ENCODE peak calls at places on chromosomes 6 and 20, in ten cellular contexts. One of them, this sample, is unnamed.

GRCh38 chr20:62849431-62849830 is 12.2 kb downstream of the TCFL5 start:
- DNase-seq in GM19239: no peak
- DNase-seq in PC-3: no peak
- DNase-seq in GM13977: no peak
- DNase-seq in NCI-H345: no peak
- DNase-seq in nephron progenitor cell: no peak
- DNase-seq in A549: no peak
- DNase-seq in activated CD4-positive, alpha-beta T cell treated with anti-CD3 and anti-CD28 coated beads for 24 hours: no peak
- DNase-seq in activated naive CD4-positive, alpha-beta T cell treated with Interleukin-2 at 50 U/mL for 16 hours: no peak
- DNase-seq in cardiac fibroblast: no peak
- DNase-seq in this sample: no peak

GRCh38 chr6:13729891-13730290 is 18.3 kb upstream of the RANBP9 start:
- DNase-seq in GM19239: no peak
- DNase-seq in PC-3: peak; percentile 66
- DNase-seq in GM13977: no peak
- DNase-seq in NCI-H345: no peak
- DNase-seq in nephron progenitor cell: no peak
- DNase-seq in A549: no peak
- DNase-seq in activated CD4-positive, alpha-beta T cell treated with anti-CD3 and anti-CD28 coated beads for 24 hours: no peak
- DNase-seq in activated naive CD4-positive, alpha-beta T cell treated with Interleukin-2 at 50 U/mL for 16 hours: no peak
- DNase-seq in cardiac fibroblast: peak; percentile 41
- DNase-seq in this sample: no peak

GRCh38 chr6:6678185-6678671 is 89.7 kb downstream of the LY86 start:
- DNase-seq in GM19239: no peak
- DNase-seq in PC-3: peak; percentile 70
- DNase-seq in GM13977: no peak
- DNase-seq in NCI-H345: peak; percentile 33
- DNase-seq in nephron progenitor cell: no peak
- DNase-seq in A549: peak; percentile 32
- DNase-seq in activated CD4-positive, alpha-beta T cell treated with anti-CD3 and anti-CD28 coated beads for 24 hours: no peak
- DNase-seq in activated naive CD4-positive, alpha-beta T cell treated with Interleukin-2 at 50 U/mL for 16 hours: no peak
- DNase-seq in cardiac fibroblast: peak; percentile 40
- DNase-seq in this sample: no peak

GRCh38 chr20:63789836-63790571 is 41.1 kb downstream of the ZBTB46 start:
- DNase-seq in GM19239: no peak
- DNase-seq in PC-3: no peak
- DNase-seq in GM13977: no peak
- DNase-seq in NCI-H345: no peak
- DNase-seq in nephron progenitor cell: no peak
- DNase-seq in A549: no peak
- DNase-seq in activated CD4-positive, alpha-beta T cell treated with anti-CD3 and anti-CD28 coated beads for 24 hours: no peak
- DNase-seq in activated naive CD4-positive, alpha-beta T cell treated with Interleukin-2 at 50 U/mL for 16 hours: no peak
- DNase-seq in cardiac fibroblast: no peak
- DNase-seq in this sample: no peak

GRCh38 chr20:14963262-14963663 is 625.9 kb upstream of the FLRT3 start:
- DNase-seq in GM19239: no peak
- DNase-seq in PC-3: peak; percentile 94
- DNase-seq in GM13977: no peak
- DNase-seq in NCI-H345: no peak
- DNase-seq in nephron progenitor cell: no peak
- DNase-seq in A549: peak; percentile 80
- DNase-seq in activated CD4-positive, alpha-beta T cell treated with anti-CD3 and anti-CD28 coated beads for 24 hours: no peak
- DNase-seq in activated naive CD4-positive, alpha-beta T cell treated with Interleukin-2 at 50 U/mL for 16 hours: no peak
- DNase-seq in cardiac fibroblast: peak; percentile 7
- DNase-seq in this sample: no peak

GRCh38 chr6:42978487-42978792 is 541 bp downstream of the PEX6 start:
- DNase-seq in GM19239: no peak
- DNase-seq in PC-3: peak; percentile 32
- DNase-seq in GM13977: peak; percentile 47
- DNase-seq in NCI-H345: no peak
- DNase-seq in nephron progenitor cell: peak; percentile 59
- DNase-seq in A549: peak; percentile 33
- DNase-seq in activated CD4-positive, alpha-beta T cell treated with anti-CD3 and anti-CD28 coated beads for 24 hours: no peak
- DNase-seq in activated naive CD4-positive, alpha-beta T cell treated with Interleukin-2 at 50 U/mL for 16 hours: peak; percentile 22
- DNase-seq in cardiac fibroblast: no peak
- DNase-seq in this sample: no peak

GRCh38 chr6:170184324-170184723 is 106.6 kb downstream of the DLL1 start:
- DNase-seq in GM19239: no peak
- DNase-seq in PC-3: no peak
- DNase-seq in GM13977: no peak
- DNase-seq in NCI-H345: no peak
- DNase-seq in nephron progenitor cell: no peak
- DNase-seq in A549: no peak
- DNase-seq in activated CD4-positive, alpha-beta T cell treated with anti-CD3 and anti-CD28 coated beads for 24 hours: no peak
- DNase-seq in activated naive CD4-positive, alpha-beta T cell treated with Interleukin-2 at 50 U/mL for 16 hours: no peak
- DNase-seq in cardiac fibroblast: no peak
- DNase-seq in this sample: no peak

GRCh38 chr6:68497927-68498326 is 137.2 kb upstream of the ADGRB3 start:
- DNase-seq in GM19239: no peak
- DNase-seq in PC-3: peak; percentile 71
- DNase-seq in GM13977: no peak
- DNase-seq in NCI-H345: no peak
- DNase-seq in nephron progenitor cell: no peak
- DNase-seq in A549: no peak
- DNase-seq in activated CD4-positive, alpha-beta T cell treated with anti-CD3 and anti-CD28 coated beads for 24 hours: no peak
- DNase-seq in activated naive CD4-positive, alpha-beta T cell treated with Interleukin-2 at 50 U/mL for 16 hours: no peak
- DNase-seq in cardiac fibroblast: peak; percentile 3
- DNase-seq in this sample: no peak

GRCh38 chr20:60034231-60035110 is 76.2 kb downstream of the CDH26 start:
- DNase-seq in GM19239: no peak
- DNase-seq in PC-3: no peak
- DNase-seq in GM13977: no peak
- DNase-seq in NCI-H345: no peak
- DNase-seq in nephron progenitor cell: peak; percentile 22
- DNase-seq in A549: no peak
- DNase-seq in activated CD4-positive, alpha-beta T cell treated with anti-CD3 and anti-CD28 coated beads for 24 hours: no peak
- DNase-seq in activated naive CD4-positive, alpha-beta T cell treated with Interleukin-2 at 50 U/mL for 16 hours: no peak
- DNase-seq in cardiac fibroblast: no peak
- DNase-seq in this sample: no peak

GRCh38 chr6:47413752-47414516 is 63.7 kb upstream of the CD2AP start:
- DNase-seq in GM19239: peak; percentile 21
- DNase-seq in PC-3: peak; percentile 77
- DNase-seq in GM13977: peak; percentile 58
- DNase-seq in NCI-H345: peak; percentile 56
- DNase-seq in nephron progenitor cell: peak; percentile 12
- DNase-seq in A549: no peak
- DNase-seq in activated CD4-positive, alpha-beta T cell treated with anti-CD3 and anti-CD28 coated beads for 24 hours: no peak
- DNase-seq in activated naive CD4-positive, alpha-beta T cell treated with Interleukin-2 at 50 U/mL for 16 hours: peak; percentile 21
- DNase-seq in cardiac fibroblast: peak; percentile 82
- DNase-seq in this sample: no peak

GRCh38 chr6:35491558-35492541 is 5.0 kb downstream of the TEAD3 start:
- DNase-seq in GM19239: no peak
- DNase-seq in PC-3: no peak
- DNase-seq in GM13977: no peak
- DNase-seq in NCI-H345: no peak
- DNase-seq in nephron progenitor cell: no peak
- DNase-seq in A549: no peak
- DNase-seq in activated CD4-positive, alpha-beta T cell treated with anti-CD3 and anti-CD28 coated beads for 24 hours: no peak
- DNase-seq in activated naive CD4-positive, alpha-beta T cell treated with Interleukin-2 at 50 U/mL for 16 hours: no peak
- DNase-seq in cardiac fibroblast: no peak
- DNase-seq in this sample: no peak

GRCh38 chr6:6969761-6970223 is 138.0 kb upstream of the RREB1 start:
- DNase-seq in GM19239: no peak
- DNase-seq in PC-3: peak; percentile 98
- DNase-seq in GM13977: no peak
- DNase-seq in NCI-H345: no peak
- DNase-seq in nephron progenitor cell: no peak
- DNase-seq in A549: no peak
- DNase-seq in activated CD4-positive, alpha-beta T cell treated with anti-CD3 and anti-CD28 coated beads for 24 hours: no peak
- DNase-seq in activated naive CD4-positive, alpha-beta T cell treated with Interleukin-2 at 50 U/mL for 16 hours: no peak
- DNase-seq in cardiac fibroblast: no peak
- DNase-seq in this sample: no peak

GRCh38 chr6:5132741-5133140 is 47.6 kb downstream of the PPP1R3G start:
- DNase-seq in GM19239: no peak
- DNase-seq in PC-3: no peak
- DNase-seq in GM13977: peak; percentile 30
- DNase-seq in NCI-H345: no peak
- DNase-seq in nephron progenitor cell: no peak
- DNase-seq in A549: no peak
- DNase-seq in activated CD4-positive, alpha-beta T cell treated with anti-CD3 and anti-CD28 coated beads for 24 hours: no peak
- DNase-seq in activated naive CD4-positive, alpha-beta T cell treated with Interleukin-2 at 50 U/mL for 16 hours: no peak
- DNase-seq in cardiac fibroblast: peak; percentile 98
- DNase-seq in this sample: no peak

GRCh38 chr20:2293971-2294370 is 1.8 kb upstream of the TGM3 start:
- DNase-seq in GM19239: no peak
- DNase-seq in PC-3: no peak
- DNase-seq in GM13977: no peak
- DNase-seq in NCI-H345: no peak
- DNase-seq in nephron progenitor cell: no peak
- DNase-seq in A549: no peak
- DNase-seq in activated CD4-positive, alpha-beta T cell treated with anti-CD3 and anti-CD28 coated beads for 24 hours: no peak
- DNase-seq in activated naive CD4-positive, alpha-beta T cell treated with Interleukin-2 at 50 U/mL for 16 hours: no peak
- DNase-seq in cardiac fibroblast: no peak
- DNase-seq in this sample: no peak

GRCh38 chr6:5541751-5542432 is 280.6 kb downstream of the FARS2 start:
- DNase-seq in GM19239: no peak
- DNase-seq in PC-3: peak; percentile 79
- DNase-seq in GM13977: no peak
- DNase-seq in NCI-H345: no peak
- DNase-seq in nephron progenitor cell: no peak
- DNase-seq in A549: no peak
- DNase-seq in activated CD4-positive, alpha-beta T cell treated with anti-CD3 and anti-CD28 coated beads for 24 hours: no peak
- DNase-seq in activated naive CD4-positive, alpha-beta T cell treated with Interleukin-2 at 50 U/mL for 16 hours: no peak
- DNase-seq in cardiac fibroblast: peak; percentile 30
- DNase-seq in this sample: no peak

GRCh38 chr6:169994734-169995133 is 243.3 kb downstream of the ERMARD start:
- DNase-seq in GM19239: no peak
- DNase-seq in PC-3: no peak
- DNase-seq in GM13977: no peak
- DNase-seq in NCI-H345: no peak
- DNase-seq in nephron progenitor cell: no peak
- DNase-seq in A549: no peak
- DNase-seq in activated CD4-positive, alpha-beta T cell treated with anti-CD3 and anti-CD28 coated beads for 24 hours: no peak
- DNase-seq in activated naive CD4-positive, alpha-beta T cell treated with Interleukin-2 at 50 U/mL for 16 hours: no peak
- DNase-seq in cardiac fibroblast: no peak
- DNase-seq in this sample: no peak

GRCh38 chr6:136628996-136629395 is 78.8 kb upstream of the MAP7 start:
- DNase-seq in GM19239: no peak
- DNase-seq in PC-3: peak; percentile 4
- DNase-seq in GM13977: no peak
- DNase-seq in NCI-H345: no peak
- DNase-seq in nephron progenitor cell: no peak
- DNase-seq in A549: no peak
- DNase-seq in activated CD4-positive, alpha-beta T cell treated with anti-CD3 and anti-CD28 coated beads for 24 hours: no peak
- DNase-seq in activated naive CD4-positive, alpha-beta T cell treated with Interleukin-2 at 50 U/mL for 16 hours: peak; percentile 4
- DNase-seq in cardiac fibroblast: no peak
- DNase-seq in this sample: no peak

GRCh38 chr6:64520050-64520449 is 884.4 kb downstream of the PHF3 start:
- DNase-seq in GM19239: no peak
- DNase-seq in PC-3: peak; percentile 93
- DNase-seq in GM13977: peak; percentile 24
- DNase-seq in NCI-H345: no peak
- DNase-seq in nephron progenitor cell: no peak
- DNase-seq in A549: peak; percentile 4
- DNase-seq in activated CD4-positive, alpha-beta T cell treated with anti-CD3 and anti-CD28 coated beads for 24 hours: no peak
- DNase-seq in activated naive CD4-positive, alpha-beta T cell treated with Interleukin-2 at 50 U/mL for 16 hours: no peak
- DNase-seq in cardiac fibroblast: peak; percentile 91
- DNase-seq in this sample: no peak

GRCh38 chr6:163463795-163464194 is 49.3 kb downstream of the QKI start:
- DNase-seq in GM19239: no peak
- DNase-seq in PC-3: no peak
- DNase-seq in GM13977: no peak
- DNase-seq in NCI-H345: no peak
- DNase-seq in nephron progenitor cell: no peak
- DNase-seq in A549: no peak
- DNase-seq in activated CD4-positive, alpha-beta T cell treated with anti-CD3 and anti-CD28 coated beads for 24 hours: no peak
- DNase-seq in activated naive CD4-positive, alpha-beta T cell treated with Interleukin-2 at 50 U/mL for 16 hours: no peak
- DNase-seq in cardiac fibroblast: no peak
- DNase-seq in this sample: no peak

GRCh38 chr6:148593130-148593812 is 153.6 kb upstream of the UST start:
- DNase-seq in GM19239: no peak
- DNase-seq in PC-3: peak; percentile 25
- DNase-seq in GM13977: no peak
- DNase-seq in NCI-H345: no peak
- DNase-seq in nephron progenitor cell: no peak
- DNase-seq in A549: no peak
- DNase-seq in activated CD4-positive, alpha-beta T cell treated with anti-CD3 and anti-CD28 coated beads for 24 hours: no peak
- DNase-seq in activated naive CD4-positive, alpha-beta T cell treated with Interleukin-2 at 50 U/mL for 16 hours: no peak
- DNase-seq in cardiac fibroblast: peak; percentile 67
- DNase-seq in this sample: no peak

GRCh38 chr20:59857951-59858350 is 75.5 kb downstream of the SYCP2 start:
- DNase-seq in GM19239: no peak
- DNase-seq in PC-3: no peak
- DNase-seq in GM13977: no peak
- DNase-seq in NCI-H345: no peak
- DNase-seq in nephron progenitor cell: no peak
- DNase-seq in A549: no peak
- DNase-seq in activated CD4-positive, alpha-beta T cell treated with anti-CD3 and anti-CD28 coated beads for 24 hours: no peak
- DNase-seq in activated naive CD4-positive, alpha-beta T cell treated with Interleukin-2 at 50 U/mL for 16 hours: no peak
- DNase-seq in cardiac fibroblast: no peak
- DNase-seq in this sample: no peak

This sample was measured in stimulated activated CD4-positive, alpha-beta T cell treated with anti-CD3 and anti-CD28 coated beads, TNF-alpha, amount 100 ng/mL, for 24 hours.